ENCODE peak calls at places on chromosomes 4 and X, in six cellular contexts. Y is NB4, Q is astrocyte of the cerebellum, U is lower lobe of right lung, L is HFF-Myc, I is fibroblast of villous mesenchyme. T is an unnamed sample.

GRCh38 chrX:30971761-30972603 is 82.9 kb upstream of the TAB3 start:
- DNase-seq in Y (peak), Q (no peak), U (no peak), L (peak), I (peak), T (peak)

GRCh38 chrX:121356139-121356849 is 308.9 kb downstream of the GLUD2 start:
- DNase-seq in Y (no peak), Q (no peak), U (no peak), L (no peak), I (no peak), T (no peak)

GRCh38 chrX:44873415-44874270 is 655 bp downstream of the KDM6A start:
- DNase-seq in Y (peak), Q (no peak), U (peak), L (no peak), I (peak), T (peak)

GRCh38 chr4:173242466-173243250 is 74.0 kb downstream of the GALNT7 start:
- DNase-seq in Y (no peak), Q (no peak), U (no peak), L (no peak), I (no peak), T (no peak)

GRCh38 chr4:102404551-102404969 is 59.3 kb upstream of the SLC39A8 start:
- DNase-seq in Y (peak), Q (no peak), U (no peak), L (no peak), I (peak), T (no peak)

GRCh38 chr4:112245383-112245782 is 13.8 kb downstream of the AP1AR start:
- DNase-seq in Y (no peak), Q (no peak), U (no peak), L (no peak), I (peak), T (no peak)

GRCh38 chrX:115689931-115690330 is 129.0 kb downstream of the PLS3 start:
- DNase-seq in Y (no peak), Q (no peak), U (no peak), L (no peak), I (peak), T (no peak)

GRCh38 chrX:46408553-46409407 is 136.4 kb downstream of the ZNF674 start:
- DNase-seq in Y (peak), Q (peak), U (peak), L (peak), I (peak), T (peak)

GRCh38 chr4:3311095-3311372 is 18.2 kb downstream of the RGS12 start:
- DNase-seq in Y (no peak), Q (no peak), U (no peak), L (no peak), I (no peak), T (peak)

GRCh38 chr4:110816367-110816766 is 193.5 kb upstream of the PITX2 start:
- DNase-seq in Y (no peak), Q (no peak), U (no peak), L (no peak), I (no peak), T (no peak)

GRCh38 chr4:15470149-15470520 is 453 bp downstream of the CC2D2A start:
- DNase-seq in Y (no peak), Q (no peak), U (no peak), L (no peak), I (no peak), T (no peak)

GRCh38 chr4:10112658-10113284 is 3.8 kb downstream of the WDR1 start:
- DNase-seq in Y (no peak), Q (no peak), U (no peak), L (no peak), I (no peak), T (no peak)

GRCh38 chr4:17273047-17273446 is 238.8 kb downstream of the QDPR start:
- DNase-seq in Y (no peak), Q (no peak), U (no peak), L (peak), I (peak), T (no peak)

GRCh38 chr4:137610960-137611359 is 78.7 kb upstream of the PCDH18 start:
- DNase-seq in Y (peak), Q (no peak), U (no peak), L (peak), I (peak), T (no peak)

GRCh38 chr4:70583952-70584834 is 7.9 kb upstream of the AMBN start:
- DNase-seq in Y (no peak), Q (no peak), U (no peak), L (no peak), I (no peak), T (no peak)

GRCh38 chrX:34654939-34655338 is 2.1 kb downstream of the TMEM47 start:
- DNase-seq in Y (no peak), Q (no peak), U (no peak), L (no peak), I (no peak), T (no peak)

GRCh38 chr4:165810726-165811125 is 62.3 kb upstream of the TLL1 start:
- DNase-seq in Y (no peak), Q (no peak), U (no peak), L (no peak), I (no peak), T (no peak)

GRCh38 chr4:137664055-137664405 is 131.7 kb upstream of the PCDH18 start:
- DNase-seq in Y (no peak), Q (peak), U (no peak), L (peak), I (peak), T (no peak)

GRCh38 chr4:15088394-15089041 is 86.2 kb downstream of the CPEB2 start:
- DNase-seq in Y (no peak), Q (no peak), U (no peak), L (no peak), I (no peak), T (no peak)

GRCh38 chr4:111689214-111689613 is 456.0 kb upstream of the FAM241A start:
- DNase-seq in Y (peak), Q (peak), U (no peak), L (no peak), I (peak), T (no peak)

GRCh38 chr4:10100734-10101216 is 15.8 kb downstream of the WDR1 start:
- DNase-seq in Y (peak), Q (no peak), U (peak), L (no peak), I (no peak), T (peak)

GRCh38 chr4:37715889-37716402 is 29.8 kb upstream of the RELL1 start:
- DNase-seq in Y (peak), Q (peak), U (no peak), L (no peak), I (peak), T (no peak)

GRCh38 chr4:183142566-183143545 is 43.8 kb downstream of the WWC2 start:
- DNase-seq in Y (peak), Q (no peak), U (no peak), L (peak), I (peak), T (peak)

GRCh38 chr4:123444298-123444731 is 47.7 kb downstream of the SPRY1 start:
- DNase-seq in Y (peak), Q (no peak), U (no peak), L (peak), I (peak), T (no peak)

GRCh38 chrX:38018734-38019410 is 12.5 kb downstream of the SYTL5 start:
- DNase-seq in Y (no peak), Q (peak), U (no peak), L (no peak), I (no peak), T (no peak)

GRCh38 chrX:1582686-1583437 is 8.5 kb upstream of the AKAP17A start:
- DNase-seq in Y (peak), Q (no peak), U (no peak), L (no peak), I (peak), T (no peak)

GRCh38 chr4:2596153-2596552 is 59.7 kb downstream of the FAM193A start:
- DNase-seq in Y (no peak), Q (no peak), U (no peak), L (no peak), I (no peak), T (no peak)

GRCh38 chr4:153204247-153205027 is at the start of gene TRIM2:
- DNase-seq in Y (no peak), Q (peak), U (peak), L (no peak), I (peak), T (no peak)
- H3K4me3 ChIP-seq in Y (no peak), Q (peak), U (peak), L (peak), I (peak), T (no peak)

DNA sequence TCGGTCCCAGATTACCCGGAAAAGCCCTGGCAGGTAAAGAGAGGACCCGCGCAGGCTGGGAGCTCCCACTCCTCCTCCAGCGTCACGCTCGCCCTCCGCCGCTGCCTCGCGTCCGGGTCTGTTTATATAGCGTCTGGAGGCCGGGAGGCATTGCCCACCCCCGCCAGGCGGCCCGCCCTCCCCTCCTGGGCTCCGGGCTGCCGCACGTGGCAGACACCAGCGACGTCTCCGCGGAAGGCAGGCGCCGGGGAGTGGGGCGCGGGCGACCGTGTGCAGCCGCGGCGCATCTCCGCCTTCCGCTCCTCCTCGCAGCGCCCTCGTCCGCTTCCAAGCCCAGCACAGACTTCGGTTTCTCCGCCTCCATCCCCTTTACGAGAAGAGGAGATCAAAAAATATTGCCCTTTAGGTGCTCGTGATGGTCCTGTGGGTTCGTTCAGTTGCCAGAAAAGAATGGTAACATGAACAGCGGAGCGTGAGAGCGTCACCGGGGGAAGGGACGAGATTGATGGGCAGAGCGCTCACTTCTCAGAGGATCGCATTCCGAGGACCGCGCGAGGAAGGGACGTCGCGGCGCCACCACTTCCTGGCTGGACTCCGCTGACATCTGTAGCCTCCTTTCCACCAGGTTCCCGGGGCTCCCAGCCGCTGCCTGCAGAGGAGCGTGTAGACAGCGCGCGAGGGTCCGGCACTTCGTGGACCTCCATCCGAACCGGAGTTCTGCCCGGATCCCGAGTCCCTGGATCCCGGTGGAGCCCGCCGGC is at the start of gene GALNTL6:
- DNase-seq in Y (no peak), Q (no peak), U (peak), L (no peak), I (peak), T (no peak)
- H3K4me3 ChIP-seq in Y (no peak), Q (peak), U (peak), L (peak), I (no peak), T (peak)

GRCh38 chr4:89001647-89002518 is 55.1 kb downstream of the FAM13A start:
- DNase-seq in Y (no peak), Q (no peak), U (no peak), L (no peak), I (no peak), T (no peak)
- H3K4me3 ChIP-seq in Y (no peak), Q (no peak), U (no peak), L (no peak), I (no peak), T (no peak)

GRCh38 chr4:185941476-185941875 is 127.5 kb upstream of the TLR3 start:
- DNase-seq in Y (no peak), Q (no peak), U (no peak), L (no peak), I (no peak), T (no peak)
- H3K4me3 ChIP-seq in Y (no peak), Q (no peak), U (no peak), L (no peak), I (no peak), T (no peak)

GRCh38 chr4:100898844-100899243 is 381.0 kb upstream of the EMCN start:
- DNase-seq in Y (no peak), Q (no peak), U (no peak), L (no peak), I (no peak), T (no peak)

GRCh38 chr4:100894339-100894870 is 376.6 kb upstream of the EMCN start:
- DNase-seq in Y (no peak), Q (no peak), U (no peak), L (no peak), I (no peak), T (no peak)

GRCh38 chr4:100900134-100900533 is 382.3 kb upstream of the EMCN start:
- DNase-seq in Y (no peak), Q (no peak), U (no peak), L (no peak), I (no peak), T (no peak)

GRCh38 chr4:100891808-100892207 is 374.0 kb upstream of the EMCN start:
- DNase-seq in Y (no peak), Q (no peak), U (no peak), L (no peak), I (no peak), T (no peak)

GRCh38 chr4:100895572-100896197 is 377.9 kb upstream of the EMCN start:
- DNase-seq in Y (peak), Q (no peak), U (no peak), L (no peak), I (peak), T (no peak)
- H3K4me3 ChIP-seq in Y (peak), Q (no peak), U (peak), L (no peak), I (peak), T (peak)

DNA sequence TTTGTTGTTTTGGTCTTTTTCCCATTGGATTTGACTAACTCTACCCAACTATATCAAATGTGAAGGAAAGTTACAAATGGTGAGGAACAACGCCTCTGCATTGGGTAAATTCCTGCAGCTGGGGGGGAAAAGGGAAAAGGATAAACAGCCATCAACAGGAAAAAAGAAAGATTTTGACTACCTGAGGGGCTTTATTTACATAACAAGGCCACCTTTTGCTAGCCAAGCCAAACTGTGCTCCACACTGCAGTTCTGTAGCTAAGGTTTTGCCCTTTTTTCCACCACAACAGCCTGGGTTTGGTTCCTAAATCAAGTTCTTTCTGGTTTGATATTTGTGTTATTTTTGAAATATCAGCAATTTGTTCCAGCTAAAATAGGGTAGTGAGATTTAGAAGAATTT is 40.8 kb downstream of the RHOXF2B start:
- DNase-seq in Y (no peak), Q (no peak), U (no peak), L (no peak), I (no peak), T (no peak)
- H3K4me3 ChIP-seq in Y (no peak), Q (no peak), U (no peak), L (no peak), I (no peak), T (no peak)

GRCh38 chrX:129780441-129781105 is 824 bp downstream of the SASH3 start:
- DNase-seq in Y (no peak), Q (no peak), U (no peak), L (no peak), I (no peak), T (no peak)

GRCh38 chrX:129782015-129782495 is 2.3 kb downstream of the SASH3 start:
- DNase-seq in Y (no peak), Q (no peak), U (no peak), L (no peak), I (no peak), T (no peak)

GRCh38 chrX:129783176-129783776 is 3.5 kb downstream of the SASH3 start:
- DNase-seq in Y (no peak), Q (no peak), U (no peak), L (no peak), I (no peak), T (no peak)

GRCh38 chrX:129781134-129782014 is 1.6 kb downstream of the SASH3 start:
- DNase-seq in Y (peak), Q (no peak), U (peak), L (no peak), I (no peak), T (peak)

DNA sequence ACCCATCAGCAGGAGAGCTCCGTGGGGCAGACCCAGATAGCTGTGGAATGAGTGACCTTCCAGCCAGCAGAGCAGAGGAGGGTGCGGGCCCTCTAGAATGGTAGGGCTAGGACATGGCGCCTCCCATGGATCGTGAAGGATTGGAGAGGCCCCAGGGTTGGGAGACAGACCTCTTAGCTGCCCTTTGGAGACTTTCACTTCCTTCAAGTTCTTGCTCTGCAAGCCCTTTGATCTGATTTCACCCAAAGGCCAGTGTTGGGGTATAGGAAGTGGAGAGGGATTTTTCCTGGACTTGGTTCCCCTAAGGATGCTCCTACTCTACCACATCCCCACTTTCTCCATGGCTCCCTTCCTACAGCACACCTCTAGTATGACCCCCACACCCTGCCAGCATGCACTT is 3.0 kb downstream of the SASH3 start:
- DNase-seq in Y (no peak), Q (no peak), U (no peak), L (no peak), I (no peak), T (no peak)
- H3K4me3 ChIP-seq in Y (peak), Q (no peak), U (peak), L (no peak), I (no peak), T (no peak)

T was measured in right lobe of liver.